ENCODE peak calls at places on chromosomes 4 and X, in ten cellular contexts. I, G, V, W, Z, F, Q, R, D and B are unnamed samples.

GRCh38 chr4:36325499-36325898 is 44.1 kb downstream of the DTHD1 start:
- DNase-seq in I (no peak), V (no peak), Z (no peak), F (no peak), G (no peak), D (no peak), W (no peak), R (no peak), Q (no peak), B (no peak)

GRCh38 chr4:1334579-1334895 is 12.5 kb upstream of the UVSSA start:
- DNase-seq in R (no peak), I (no peak), W (no peak), Z (no peak), V (no peak), G (no peak), D (no peak), Q (no peak), F (no peak), B (no peak)

GRCh38 chrX:154365052-154365600 is 9.3 kb downstream of the FLNA start:
- DNase-seq in Z (no peak), G (no peak), W (no peak), D (no peak), R (no peak), Q (no peak), V (no peak), I (no peak), F (no peak), B (no peak)

GRCh38 chrX:129983575-129984131 is 1.2 kb downstream of the BCORL1 start:
- DNase-seq in R (no peak), I (no peak), Q (no peak), D (no peak), V (peak), F (no peak), Z (no peak), G (no peak), W (no peak), B (no peak)

GRCh38 chrX:69155786-69156520 is 9.3 kb downstream of the PJA1 start:
- DNase-seq in Z (no peak), D (no peak), G (no peak), I (no peak), Q (no peak), V (no peak), W (no peak), R (no peak), F (no peak), B (no peak)

GRCh38 chr4:7200801-7201200 is 8.5 kb downstream of the SORCS2 start:
- DNase-seq in R (no peak), V (no peak), D (no peak), G (no peak), W (no peak), I (peak), Z (no peak), Q (no peak), F (no peak), B (no peak)

GRCh38 chr4:25441519-25442117 is 64.6 kb downstream of the ANAPC4 start:
- DNase-seq in G (peak), Q (peak), R (no peak), V (peak), I (no peak), Z (no peak), D (peak), F (peak), W (peak), B (peak)

GRCh38 chr4:168264903-168265302 is 53.6 kb downstream of the DDX60 start:
- DNase-seq in Q (no peak), Z (no peak), G (no peak), F (no peak), R (no peak), V (no peak), W (no peak), I (no peak), D (no peak), B (no peak)

GRCh38 chr4:83819582-83819981 is 283.7 kb downstream of the GPAT3 start:
- DNase-seq in Q (no peak), I (no peak), R (no peak), G (no peak), Z (no peak), V (no peak), W (no peak), F (no peak), D (no peak), B (no peak)

GRCh38 chr4:171812377-171813194 is 618 bp upstream of the GALNTL6 start:
- DNase-seq in R (no peak), F (no peak), W (no peak), I (no peak), Z (no peak), G (peak), Q (no peak), D (peak), V (peak), B (no peak)

GRCh38 chr4:185212566-185212965 is 3.2 kb downstream of the SNX25 start:
- DNase-seq in R (no peak), D (no peak), I (no peak), G (no peak), V (no peak), F (no peak), Z (no peak), Q (no peak), W (no peak), B (no peak)

GRCh38 chrX:151973851-151974335 is 583 bp downstream of the GABRE start:
- DNase-seq in Z (no peak), G (no peak), R (no peak), V (no peak), F (no peak), D (peak), I (no peak), Q (no peak), W (peak), B (peak)

GRCh38 chr4:163592207-163592606 is 97.7 kb downstream of the TMA16 start:
- DNase-seq in F (no peak), D (peak), Q (no peak), G (no peak), R (no peak), V (no peak), I (no peak), W (no peak), Z (no peak), B (no peak)

GRCh38 chr4:123579961-123580360 is 183.4 kb downstream of the SPRY1 start:
- DNase-seq in Q (no peak), F (no peak), R (no peak), G (no peak), D (no peak), V (no peak), Z (no peak), I (no peak), W (no peak), B (no peak)

GRCh38 chr4:84530871-84531270 is 31.8 kb upstream of the NKX6-1 start:
- DNase-seq in Q (no peak), Z (no peak), G (no peak), F (peak), V (no peak), W (peak), I (no peak), R (no peak), D (peak), B (no peak)

GRCh38 chr4:38663021-38663800 is 788 bp upstream of the KLF3 start:
- DNase-seq in G (peak), R (no peak), Q (no peak), I (peak), W (no peak), F (no peak), Z (no peak), D (no peak), V (no peak), B (no peak)

GRCh38 chr4:24274401-24275035 is 309.8 kb downstream of the DHX15 start:
- DNase-seq in D (no peak), Z (no peak), R (no peak), Q (no peak), G (no peak), V (no peak), I (no peak), F (peak), W (no peak), B (no peak)

GRCh38 chr4:184262901-184263300 is 45.2 kb upstream of the ENPP6 start:
- DNase-seq in I (no peak), Q (no peak), D (no peak), R (no peak), Z (no peak), W (no peak), G (no peak), V (no peak), F (peak), B (no peak)

GRCh38 chr4:80307183-80307735 is 28.3 kb upstream of the CFAP299 start:
- DNase-seq in I (no peak), F (no peak), D (peak), V (peak), Q (no peak), Z (no peak), R (no peak), W (peak), G (no peak), B (no peak)

GRCh38 chr4:38328963-38329729 is 334.9 kb upstream of the KLF3 start:
- DNase-seq in G (no peak), Q (no peak), D (no peak), Z (no peak), R (no peak), W (no peak), F (no peak), V (no peak), I (no peak), B (no peak)

GRCh38 chr4:182862921-182863320 is 54.3 kb downstream of the DCTD start:
- DNase-seq in F (no peak), Q (no peak), R (no peak), I (no peak), D (no peak), Z (no peak), V (no peak), G (no peak), W (no peak), B (no peak)

GRCh38 chr4:186554890-186555827 is at the start of gene MTNR1A:
- DNase-seq in Z (no peak), W (no peak), V (no peak), F (no peak), R (no peak), D (peak), G (peak), I (no peak), Q (no peak), B (peak)

GRCh38 chr4:99968330-99968729 is 18.3 kb upstream of the H2AZ1 start:
- DNase-seq in I (no peak), F (peak), D (peak), R (no peak), W (peak), G (no peak), Z (no peak), Q (no peak), V (peak), B (no peak)

GRCh38 chrX:103573205-103573604 is 12.1 kb upstream of the TCEAL4 start:
- DNase-seq in G (no peak), V (no peak), R (no peak), F (no peak), Q (no peak), Z (no peak), D (no peak), I (no peak), W (no peak), B (no peak)

GRCh38 chr4:31085736-31086135 is 365.6 kb downstream of the PCDH7 start:
- DNase-seq in Z (no peak), F (no peak), G (no peak), W (no peak), R (no peak), D (peak), I (no peak), V (no peak), Q (no peak), B (no peak)

GRCh38 chr4:172648471-172648870 is 520.1 kb upstream of the GALNT7 start:
- DNase-seq in D (no peak), Q (no peak), I (no peak), V (no peak), W (no peak), G (no peak), Z (no peak), R (no peak), F (peak), B (no peak)